ENCODE peak calls at places on chromosomes 11 and 22, in eight cellular contexts. P, Q, H, N, E, B, L and X are unnamed samples.

GRCh38 chr11:64007629-64008282 is 21.5 kb downstream of the OTUB1 start:
- DNase-seq in P (no peak), Q (no peak), H (no peak), N (no peak), E (peak; percentile 31), B (no peak), L (peak; percentile 92), X (peak; percentile 73)

GRCh38 chr11:117840881-117841581 is 16.5 kb upstream of the FXYD2 start:
- DNase-seq in P (no peak), Q (no peak), H (no peak), N (no peak), E (no peak), B (no peak), L (peak; percentile 14), X (peak; percentile 26)

GRCh38 chr11:19679952-19680823 is 32.4 kb upstream of the NAV2 start:
- DNase-seq in P (no peak), Q (peak; percentile 65), H (no peak), N (peak; percentile 98), E (peak; percentile 65), B (no peak), L (peak; percentile 58), X (peak; percentile 39)

GRCh38 chr11:3089236-3090061 is 32.2 kb upstream of the CARS1 start:
- DNase-seq in P (no peak), Q (no peak), H (no peak), N (no peak), E (no peak), B (no peak), L (no peak), X (no peak)

GRCh38 chr22:49021097-49021925 is 806.4 kb downstream of the BRD1 start:
- DNase-seq in P (no peak), Q (no peak), H (no peak), N (no peak), E (no peak), B (no peak), L (no peak), X (no peak)

GRCh38 chr11:104968856-104969776 is 742 bp upstream of the CASP4 start:
- DNase-seq in P (no peak), Q (no peak), H (no peak), N (peak; percentile 4), E (no peak), B (no peak), L (peak; percentile 34), X (peak; percentile 52)

GRCh38 chr22:38314140-38314991 is 2.9 kb downstream of the CSNK1E start:
- DNase-seq in P (no peak), Q (no peak), H (no peak), N (peak; percentile 55), E (no peak), B (no peak), L (no peak), X (no peak)

GRCh38 chr22:28710112-28710888 is 30.7 kb upstream of the TTC28 start:
- DNase-seq in P (no peak), Q (peak; percentile 55), H (no peak), N (peak; percentile 87), E (no peak), B (no peak), L (no peak), X (no peak)

GRCh38 chr11:111871693-111872161 is 346 bp upstream of the ALG9 start:
- DNase-seq in P (no peak), Q (no peak), H (no peak), N (no peak), E (no peak), B (no peak), L (no peak), X (no peak)

GRCh38 chr11:59771605-59772004 is 16.4 kb downstream of the STX3 start:
- DNase-seq in P (no peak), Q (no peak), H (no peak), N (no peak), E (no peak), B (no peak), L (no peak), X (no peak)

GRCh38 chr11:1619449-1619848 is 2.5 kb downstream of the KRTAP5-4 start:
- DNase-seq in P (no peak), Q (no peak), H (no peak), N (no peak), E (no peak), B (no peak), L (no peak), X (no peak)